ENCODE peak calls at places on chromosome 10, in ten cellular contexts. I is stomach, J is suprapubic skin, B is ovary, R is tibial nerve, V is SK-N-SH, G is upper lobe of left lung, A is transverse colon, C is A549, U is esophagus muscularis mucosa. Y is an unnamed sample.

GRCh38 chr10:43959364-43959763 is 310.7 kb upstream of the ZNF32 start:
- DNase-seq in I (no peak), J (no peak), B (no peak), R (no peak), V (no peak), G (no peak), A (no peak), C (no peak), U (peak), Y (no peak)

GRCh38 chr10:3980660-3981059 is 195.7 kb upstream of the KLF6 start:
- DNase-seq in I (no peak), J (no peak), B (no peak), R (no peak), V (no peak), G (no peak), A (no peak), C (no peak), U (no peak), Y (no peak)

GRCh38 chr10:93445097-93445960 is 36.8 kb downstream of the MYOF start:
- DNase-seq in I (peak), J (peak), B (peak), R (peak), V (peak), G (peak), A (peak), C (peak), U (peak), Y (peak)

GRCh38 chr10:16989826-16990293 is 139.8 kb downstream of the CUBN start:
- DNase-seq in I (no peak), J (no peak), B (no peak), R (no peak), V (no peak), G (no peak), A (no peak), C (no peak), U (no peak), Y (no peak)

GRCh38 chr10:78875331-78875877 is 193.4 kb upstream of the ZMIZ1 start:
- DNase-seq in I (no peak), J (no peak), B (no peak), R (no peak), V (no peak), G (no peak), A (no peak), C (no peak), U (peak), Y (no peak)

GRCh38 chr10:33001908-33002492 is 44.0 kb upstream of the ITGB1 start:
- DNase-seq in I (no peak), J (no peak), B (no peak), R (no peak), V (no peak), G (no peak), A (no peak), C (no peak), U (no peak), Y (no peak)

GRCh38 chr10:43264324-43264986 is 2.4 kb downstream of the RASGEF1A start:
- DNase-seq in I (no peak), J (no peak), B (no peak), R (no peak), V (peak), G (no peak), A (peak), C (no peak), U (peak), Y (no peak)

GRCh38 chr10:128069351-128070051 is 56.7 kb downstream of the MKI67 start:
- DNase-seq in I (peak), J (peak), B (peak), R (no peak), V (peak), G (no peak), A (peak), C (peak), U (no peak), Y (peak)

GRCh38 chr10:127989481-127989964 is 82.6 kb downstream of the PTPRE start:
- DNase-seq in I (no peak), J (no peak), B (no peak), R (no peak), V (peak), G (no peak), A (no peak), C (no peak), U (no peak), Y (peak)

GRCh38 chr10:5528989-5529701 is 4.4 kb downstream of the CALML3 start:
- DNase-seq in I (peak), J (peak), B (no peak), R (no peak), V (no peak), G (peak), A (peak), C (no peak), U (no peak), Y (peak)

GRCh38 chr10:50807851-50808776 is 68.4 kb downstream of the ASAH2B start:
- DNase-seq in I (no peak), J (no peak), B (no peak), R (no peak), V (no peak), G (no peak), A (no peak), C (no peak), U (no peak), Y (no peak)

GRCh38 chr10:62268027-62268398 is 631 bp downstream of the RTKN2 start:
- DNase-seq in I (no peak), J (no peak), B (no peak), R (no peak), V (peak), G (no peak), A (no peak), C (peak), U (no peak), Y (no peak)

GRCh38 chr10:91931526-91932190 is 8.1 kb downstream of the BTAF1 start:
- DNase-seq in I (no peak), J (no peak), B (no peak), R (no peak), V (no peak), G (no peak), A (no peak), C (no peak), U (no peak), Y (no peak)

GRCh38 chr10:93435621-93436385 is 46.3 kb downstream of the MYOF start:
- DNase-seq in I (no peak), J (peak), B (no peak), R (no peak), V (no peak), G (no peak), A (no peak), C (no peak), U (no peak), Y (peak)

GRCh38 chr10:10910634-10911033 is 107.0 kb upstream of the CELF2 start:
- DNase-seq in I (no peak), J (no peak), B (no peak), R (no peak), V (no peak), G (no peak), A (no peak), C (no peak), U (no peak), Y (no peak)

GRCh38 chr10:99930731-99931550 is 78.8 kb downstream of the DNMBP start:
- DNase-seq in I (peak), J (no peak), B (no peak), R (no peak), V (no peak), G (no peak), A (peak), C (peak), U (no peak), Y (no peak)

GRCh38 chr10:34094961-34095360 is 720.1 kb downstream of the PARD3 start:
- DNase-seq in I (no peak), J (no peak), B (no peak), R (no peak), V (no peak), G (no peak), A (no peak), C (no peak), U (no peak), Y (no peak)

GRCh38 chr10:92405006-92405924 is 114.3 kb downstream of the MARCHF5 start:
- DNase-seq in I (no peak), J (no peak), B (no peak), R (no peak), V (no peak), G (no peak), A (no peak), C (no peak), U (no peak), Y (no peak)

GRCh38 chr10:19767876-19768275 is 48.4 kb upstream of the PLXDC2 start:
- DNase-seq in I (no peak), J (no peak), B (no peak), R (no peak), V (peak), G (no peak), A (no peak), C (no peak), U (no peak), Y (no peak)

GRCh38 chr10:26481914-26482550 is 43.9 kb downstream of the APBB1IP start:
- DNase-seq in I (no peak), J (no peak), B (no peak), R (no peak), V (no peak), G (no peak), A (peak), C (no peak), U (no peak), Y (no peak)

GRCh38 chr10:92146781-92147180 is 144.1 kb downstream of the CPEB3 start:
- DNase-seq in I (no peak), J (no peak), B (no peak), R (no peak), V (no peak), G (no peak), A (no peak), C (no peak), U (no peak), Y (no peak)

GRCh38 chr10:29619273-29619672 is 15.5 kb downstream of the SVIL start:
- DNase-seq in I (no peak), J (no peak), B (no peak), R (no peak), V (no peak), G (no peak), A (no peak), C (peak), U (no peak), Y (peak)

GRCh38 chr10:91797077-91797690 is 1.0 kb upstream of the TNKS2 start:
- DNase-seq in I (no peak), J (no peak), B (no peak), R (no peak), V (no peak), G (no peak), A (no peak), C (no peak), U (no peak), Y (no peak)

GRCh38 chr10:102764340-102765257 is 20.9 kb downstream of the WBP1L start:
- DNase-seq in I (no peak), J (no peak), B (peak), R (no peak), V (no peak), G (no peak), A (no peak), C (no peak), U (no peak), Y (no peak)

GRCh38 chr10:9342865-9343450 is 1288.5 kb downstream of the GATA3 start:
- DNase-seq in I (no peak), J (no peak), B (no peak), R (no peak), V (peak), G (no peak), A (no peak), C (no peak), U (no peak), Y (no peak)

GRCh38 chr10:10204415-10204814 is 813.3 kb upstream of the CELF2 start:
- DNase-seq in I (no peak), J (no peak), B (no peak), R (no peak), V (no peak), G (no peak), A (no peak), C (no peak), U (no peak), Y (no peak)

GRCh38 chr10:87740232-87740631 is 77.8 kb downstream of the ATAD1 start:
- DNase-seq in I (no peak), J (no peak), B (no peak), R (no peak), V (no peak), G (no peak), A (no peak), C (no peak), U (no peak), Y (no peak)

GRCh38 chr10:49360271-49361177 is 35.4 kb downstream of the DRGX start:
- DNase-seq in I (no peak), J (no peak), B (no peak), R (no peak), V (peak), G (no peak), A (no peak), C (no peak), U (peak), Y (peak)

GRCh38 chr10:80170641-80171040 is 34.7 kb downstream of the ANXA11 start:
- DNase-seq in I (no peak), J (no peak), B (no peak), R (no peak), V (no peak), G (peak), A (no peak), C (no peak), U (no peak), Y (peak)

GRCh38 chr10:12067336-12067735 is 1.4 kb upstream of the DHTKD1 start:
- DNase-seq in I (no peak), J (no peak), B (no peak), R (no peak), V (no peak), G (no peak), A (no peak), C (no peak), U (no peak), Y (no peak)

GRCh38 chr10:2083591-2083990 is 346.3 kb upstream of the ADARB2 start:
- DNase-seq in I (no peak), J (no peak), B (no peak), R (no peak), V (no peak), G (peak), A (no peak), C (no peak), U (peak), Y (no peak)

GRCh38 chr10:72336259-72337038 is 18.3 kb downstream of the DNAJB12 start:
- DNase-seq in I (peak), J (no peak), B (peak), R (no peak), V (no peak), G (no peak), A (no peak), C (no peak), U (no peak), Y (no peak)

GRCh38 chr10:100993986-100994708 is 5.5 kb upstream of the LZTS2 start:
- DNase-seq in I (no peak), J (no peak), B (no peak), R (no peak), V (peak), G (no peak), A (no peak), C (peak), U (no peak), Y (peak)

GRCh38 chr10:86727992-86728559 is 28.3 kb upstream of the BMPR1A start:
- DNase-seq in I (no peak), J (no peak), B (no peak), R (no peak), V (no peak), G (no peak), A (no peak), C (no peak), U (no peak), Y (peak)

GRCh38 chr10:72062341-72062740 is 26.0 kb downstream of the SPOCK2 start:
- DNase-seq in I (no peak), J (no peak), B (no peak), R (no peak), V (no peak), G (no peak), A (no peak), C (no peak), U (no peak), Y (no peak)

GRCh38 chr10:35451103-35452016 is 115.1 kb downstream of the CCNY start:
- DNase-seq in I (no peak), J (no peak), B (no peak), R (no peak), V (no peak), G (peak), A (no peak), C (no peak), U (no peak), Y (no peak)

GRCh38 chr10:86648706-86649426 is 5.5 kb upstream of the OPN4 start:
- DNase-seq in I (peak), J (peak), B (peak), R (peak), V (peak), G (peak), A (peak), C (peak), U (no peak), Y (peak)

DNA sequence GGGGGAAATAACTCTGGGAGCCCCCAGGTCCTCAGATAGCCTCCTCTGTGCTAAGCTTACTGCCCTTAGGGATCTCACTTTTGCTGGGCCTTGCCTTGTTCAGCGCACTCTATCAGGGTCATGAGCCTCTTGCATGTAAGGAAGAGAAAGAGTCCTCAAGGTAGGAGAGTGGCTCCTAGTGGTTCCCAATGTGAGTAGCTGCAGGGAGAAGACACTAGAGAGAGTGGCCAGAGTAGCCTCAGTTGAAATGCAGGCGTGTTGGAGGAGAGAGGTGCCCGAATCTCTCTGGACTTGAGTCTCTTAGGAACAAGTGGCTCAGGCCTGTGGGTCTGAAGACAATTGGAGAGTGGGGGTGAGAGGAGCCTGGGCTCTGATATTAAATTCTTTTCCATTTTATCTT is 94.3 kb upstream of the SORCS3 start:
- DNase-seq in I (no peak), J (no peak), B (no peak), R (no peak), V (no peak), G (no peak), A (no peak), C (no peak), U (peak), Y (no peak)
- TF ChIP-seq CTCF in I (no peak), J (no peak), B (no peak), R (no peak), V (no peak), G (no peak), A (no peak), C (no peak), U (no peak), Y (no peak)

DNA sequence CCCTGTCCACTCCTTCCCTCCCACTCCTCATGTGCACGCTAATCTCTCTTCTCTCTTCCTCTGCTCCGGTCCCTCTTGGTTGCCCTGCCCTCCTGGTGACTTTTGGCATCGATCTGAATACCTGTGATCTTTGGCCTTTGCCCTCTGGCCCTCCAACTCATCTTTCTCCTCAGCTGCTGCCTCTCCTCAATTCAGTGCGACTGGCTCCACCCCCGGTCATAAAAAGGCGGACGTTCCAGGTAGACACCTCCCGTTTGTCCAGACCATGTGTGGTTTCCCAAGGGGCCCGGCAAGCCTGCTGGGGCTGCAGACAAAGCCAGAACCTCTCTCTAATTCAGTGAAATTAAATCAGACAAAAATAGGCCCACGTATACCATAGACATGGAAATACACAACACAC is 96.8 kb downstream of the COL13A1 start:
- DNase-seq in I (no peak), J (no peak), B (no peak), R (no peak), V (no peak), G (no peak), A (peak), C (no peak), U (no peak), Y (no peak)
- TF ChIP-seq EP300 in I (no peak), J (no peak), B (no peak), R (no peak), V (no peak), G (no peak), A (no peak), C (no peak), U (no peak), Y (no peak)

DNA sequence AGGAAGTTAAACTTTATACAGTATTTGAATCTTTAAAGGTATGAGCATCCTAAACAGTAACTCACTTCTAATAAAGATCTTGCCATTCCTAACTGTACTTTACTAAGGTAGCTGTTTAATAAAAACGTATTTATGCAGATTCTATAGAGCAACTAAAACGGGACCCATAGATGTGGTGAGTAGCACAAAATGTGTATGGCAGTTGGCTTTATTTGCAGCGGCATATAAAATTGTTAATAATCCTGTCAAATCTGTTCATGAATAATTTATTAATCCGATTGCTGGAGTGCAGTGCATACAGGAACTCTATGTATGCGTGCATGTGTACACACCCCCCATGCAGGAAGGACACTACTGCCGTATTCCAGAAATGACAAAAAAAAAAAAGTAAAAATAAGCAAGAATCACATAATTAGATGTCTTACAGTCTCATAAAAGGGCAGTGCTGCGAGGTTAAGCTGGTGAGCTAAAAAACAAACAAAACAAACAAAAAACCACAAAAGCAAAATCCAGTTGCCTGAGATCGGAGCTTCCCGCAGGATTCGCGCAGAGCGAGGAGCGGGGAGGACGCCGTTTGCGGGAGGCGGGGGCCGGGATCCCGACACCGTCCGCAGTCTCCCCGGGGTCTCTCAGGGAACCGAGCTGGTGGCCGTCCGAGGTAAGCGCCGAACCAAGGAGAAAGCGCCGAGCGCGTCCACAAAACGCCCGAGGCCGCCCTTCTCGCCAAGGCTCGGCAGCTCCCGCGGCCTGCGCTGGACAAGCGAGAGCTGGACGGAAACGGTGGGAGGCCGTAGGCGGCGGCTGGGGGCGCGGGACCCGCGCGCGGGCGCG is 518 bp upstream of the COMMD3 start:
- DNase-seq in I (no peak), J (no peak), B (no peak), R (no peak), V (peak), G (no peak), A (no peak), C (peak), U (no peak), Y (no peak)
- TF ChIP-seq CTCF in I (no peak), J (no peak), B (no peak), R (no peak), V (no peak), G (no peak), A (no peak), C (no peak), U (no peak), Y (no peak)

DNA sequence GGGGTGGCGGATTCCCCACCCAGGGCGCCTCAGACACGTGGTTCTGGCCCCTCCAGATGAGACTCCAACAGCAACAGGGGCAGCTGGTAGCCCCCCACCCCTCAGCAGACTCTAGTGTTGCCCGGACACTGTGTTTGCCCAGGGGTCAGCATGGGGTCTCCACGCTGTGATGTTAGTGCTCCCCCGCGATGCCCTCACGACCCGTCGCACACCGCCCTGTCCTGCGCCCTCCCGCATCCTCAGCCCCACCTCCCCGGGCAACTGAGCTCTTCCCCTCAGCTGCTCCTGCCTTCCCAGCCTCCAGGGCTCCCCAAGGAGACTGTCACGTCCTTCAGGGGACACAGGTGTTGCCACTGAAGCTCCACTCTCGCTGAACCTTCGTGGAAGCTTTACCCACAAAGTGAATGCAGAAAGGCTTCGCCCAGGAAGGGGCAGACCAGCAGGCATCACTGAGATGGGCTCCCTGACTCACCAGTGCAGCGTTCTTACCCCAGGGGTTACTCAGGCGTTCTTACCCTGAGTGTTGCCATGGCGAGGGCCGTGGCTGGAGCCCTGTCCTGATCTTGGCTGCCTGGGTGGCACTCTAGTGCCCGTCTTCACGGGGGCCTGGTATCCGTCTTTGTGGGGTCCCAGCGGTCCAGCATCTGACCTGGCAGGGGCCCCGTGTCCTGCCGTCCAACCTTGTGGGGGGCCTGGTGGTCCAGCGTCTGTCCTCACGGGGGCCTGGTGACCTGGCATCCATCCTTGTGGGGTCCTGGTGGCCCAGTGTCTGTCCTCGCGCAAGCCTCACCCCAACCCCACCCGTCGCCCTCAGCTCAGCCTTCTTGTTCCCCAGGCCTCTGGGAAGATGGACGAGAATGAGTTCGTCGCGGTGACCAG is 14.6 kb downstream of the DPYSL4 start:
- DNase-seq in I (no peak), J (no peak), B (no peak), R (no peak), V (no peak), G (peak), A (no peak), C (no peak), U (no peak), Y (no peak)
- TF ChIP-seq EP300 in I (no peak), J (no peak), B (no peak), R (no peak), V (no peak), G (no peak), A (no peak), C (no peak), U (no peak), Y (no peak)